ENCODE peak calls at places on chromosomes 2 and 18, in four cellular contexts. F, N, B and S are unnamed samples.

GRCh38 chr2:229714736-229715541 is 584 bp upstream of the DNER start:
- DNase-seq in N (peak), B (no peak), F (peak), S (peak)

GRCh38 chr2:157032019-157032418 is 225.5 kb upstream of the GALNT5 start:
- DNase-seq in F (no peak), N (no peak), B (no peak), S (no peak)

GRCh38 chr18:48802543-48803428 is 148.0 kb downstream of the SMAD7 start:
- DNase-seq in B (no peak), N (no peak), F (no peak), S (no peak)

GRCh38 chr2:113202305-113203216 is 28.8 kb downstream of the PSD4 start:
- DNase-seq in N (no peak), F (no peak), B (no peak), S (no peak)

GRCh38 chr2:149767516-149767974 is 180.0 kb upstream of the MMADHC start:
- DNase-seq in N (no peak), B (no peak), F (no peak), S (no peak)

GRCh38 chr2:238853218-238853617 is 5.3 kb downstream of the TWIST2 start:
- DNase-seq in F (no peak), B (no peak), N (no peak), S (no peak)

GRCh38 chr2:156083707-156084494 is 248.6 kb downstream of the NR4A2 start:
- DNase-seq in B (no peak), N (peak), F (no peak), S (no peak)

GRCh38 chr2:80548469-80548868 is 243.9 kb upstream of the LRRTM1 start:
- DNase-seq in F (no peak), B (no peak), N (no peak), S (no peak)

GRCh38 chr18:79507076-79507545 is 111.4 kb downstream of the NFATC1 start:
- DNase-seq in B (no peak), F (peak), N (peak), S (no peak)

GRCh38 chr2:176725873-176726645 is 456.8 kb downstream of the MTX2 start:
- DNase-seq in F (no peak), B (no peak), N (no peak), S (no peak)

GRCh38 chr2:33347856-33348255 is 128.6 kb upstream of the RASGRP3 start:
- DNase-seq in F (no peak), B (no peak), N (no peak), S (no peak)

GRCh38 chr2:43634604-43635306 is 2.3 kb upstream of the PLEKHH2 start:
- DNase-seq in N (no peak), F (no peak), B (no peak), S (no peak)

GRCh38 chr2:226993171-226993570 is 157.3 kb downstream of the RHBDD1 start:
- DNase-seq in F (no peak), N (no peak), B (no peak), S (no peak)
- TF ChIP-seq SPI1 in F (no peak), N (no peak), B (no peak), S (no peak)

DNA sequence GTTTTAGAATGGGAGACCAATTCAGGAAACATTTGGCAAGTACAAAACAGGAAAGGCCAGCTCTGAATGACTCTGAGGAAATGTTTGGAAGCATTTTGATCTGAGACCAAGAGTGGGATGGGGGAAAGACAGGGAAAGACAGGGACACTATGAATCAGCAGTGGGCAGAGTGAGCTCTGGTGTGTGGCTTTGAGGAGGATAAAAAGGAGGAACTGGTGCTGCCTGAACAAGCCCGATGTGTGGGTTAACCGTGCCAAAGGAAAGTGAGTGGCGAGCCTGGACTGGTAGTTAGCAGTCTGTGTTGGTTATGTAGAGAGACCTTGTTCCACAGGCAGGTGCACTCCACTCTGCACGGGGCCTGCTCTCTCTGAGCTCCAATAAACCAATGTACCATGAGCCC is 5.3 kb downstream of the MFSD6 start:
- DNase-seq in N (peak), F (no peak), B (no peak), S (no peak)
- TF ChIP-seq POLR2AphosphoS5 in N (no peak), F (no peak), B (no peak), S (no peak)

GRCh38 chr2:240948086-240948485 is 42.0 kb downstream of the CROCC2 start:
- DNase-seq in F (no peak), N (no peak), B (no peak), S (no peak)

GRCh38 chr2:240948905-240949790 is 43.0 kb downstream of the CROCC2 start:
- DNase-seq in F (no peak), N (no peak), B (no peak), S (no peak)

GRCh38 chr2:240947607-240948006 is 41.5 kb downstream of the CROCC2 start:
- DNase-seq in N (no peak), F (no peak), B (no peak), S (no peak)

GRCh38 chr2:240951045-240951594 is 45.0 kb downstream of the CROCC2 start:
- DNase-seq in N (no peak), F (no peak), B (no peak), S (no peak)

GRCh38 chr2:240949791-240950705 is 43.9 kb downstream of the CROCC2 start:
- DNase-seq in F (no peak), B (no peak), N (no peak), S (no peak)
- TF ChIP-seq SPI1 in F (no peak), B (no peak), N (no peak), S (no peak)

DNA sequence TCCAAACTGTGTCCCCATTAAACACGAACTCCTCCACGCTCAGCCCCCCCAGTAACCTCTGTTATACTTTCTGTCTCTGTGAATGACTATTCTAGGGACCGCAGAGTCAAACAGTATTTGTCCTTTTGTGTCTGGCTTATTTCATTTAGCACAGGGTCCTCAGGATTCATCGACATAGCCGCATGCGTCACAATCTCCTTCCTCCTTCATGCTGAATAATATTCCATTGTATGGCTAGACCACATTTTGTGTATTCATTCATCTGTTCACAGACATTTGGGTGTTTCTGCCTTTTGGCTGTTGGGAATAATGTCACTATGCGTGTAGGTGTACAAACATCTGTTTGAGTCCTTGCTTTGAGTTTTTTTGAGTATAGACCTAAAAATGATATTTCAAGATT is 80.9 kb downstream of the SH3RF3 start:
- DNase-seq in F (no peak), N (no peak), B (no peak), S (no peak)
- TF ChIP-seq POLR2AphosphoS5 in F (no peak), N (no peak), B (no peak), S (no peak)